ENCODE peak calls at places on chromosomes 11 and 22, in four cellular contexts. One of them, this sample, is unnamed.

GRCh38 chr11:78170874-78171549 is 17.4 kb downstream of the KCTD21 start:
- DNase-seq in K562: no peak
- DNase-seq in GM12891: no peak
- DNase-seq in GM12878: no peak
- DNase-seq in this sample: no peak

GRCh38 chr22:39282642-39283311 is 36.6 kb downstream of the RPL3 start:
- DNase-seq in K562: peak
- DNase-seq in GM12891: no peak
- DNase-seq in GM12878: no peak
- DNase-seq in this sample: no peak

GRCh38 chr11:116517584-116517983 is 255.2 kb downstream of the BUD13 start:
- DNase-seq in K562: no peak
- DNase-seq in GM12891: no peak
- DNase-seq in GM12878: no peak
- DNase-seq in this sample: no peak

GRCh38 chr22:49517211-49517610 is 310.5 kb downstream of the BRD1 start:
- DNase-seq in K562: no peak
- DNase-seq in GM12891: no peak
- DNase-seq in GM12878: no peak
- DNase-seq in this sample: no peak

GRCh38 chr11:9138133-9138453 is 46.7 kb upstream of the SCUBE2 start:
- DNase-seq in K562: no peak
- DNase-seq in GM12891: no peak
- DNase-seq in GM12878: no peak
- DNase-seq in this sample: no peak

GRCh38 chr11:129273322-129273721 is 81.2 kb upstream of the ARHGAP32 start:
- DNase-seq in K562: no peak
- DNase-seq in GM12891: no peak
- DNase-seq in GM12878: no peak
- DNase-seq in this sample: no peak

GRCh38 chr11:116879789-116880402 is 42.5 kb upstream of the APOA1 start:
- DNase-seq in K562: peak
- DNase-seq in GM12891: peak
- DNase-seq in GM12878: peak
- DNase-seq in this sample: peak

GRCh38 chr22:27097933-27098332 is 440.5 kb downstream of the MIAT start:
- DNase-seq in K562: no peak
- DNase-seq in GM12891: no peak
- DNase-seq in GM12878: no peak
- DNase-seq in this sample: no peak

GRCh38 chr22:50008151-50009040 is 4.2 kb downstream of the IL17REL start:
- DNase-seq in K562: no peak
- DNase-seq in GM12891: no peak
- DNase-seq in GM12878: no peak
- DNase-seq in this sample: no peak

DNA sequence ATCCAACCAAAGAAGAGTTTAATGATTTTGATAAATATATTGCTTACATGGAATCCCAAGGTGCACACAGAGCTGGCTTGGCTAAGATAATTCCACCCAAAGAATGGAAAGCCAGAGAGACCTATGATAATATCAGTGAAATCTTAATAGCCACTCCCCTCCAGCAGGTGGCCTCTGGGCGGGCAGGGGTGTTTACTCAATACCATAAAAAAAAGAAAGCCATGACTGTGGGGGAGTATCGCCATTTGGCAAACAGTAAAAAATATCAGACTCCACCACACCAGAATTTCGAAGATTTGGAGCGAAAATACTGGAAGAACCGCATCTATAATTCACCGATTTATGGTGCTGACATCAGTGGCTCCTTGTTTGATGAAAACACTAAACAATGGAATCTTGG is 23.9 kb downstream of the KDM4D start:
- DNase-seq in K562: peak
- DNase-seq in GM12891: no peak
- DNase-seq in GM12878: no peak
- DNase-seq in this sample: no peak
- TF ChIP-seq SPI1 in K562: no peak
- TF ChIP-seq SPI1 in GM12891: no peak
- TF ChIP-seq SPI1 in GM12878: no peak
- TF ChIP-seq SPI1 in this sample: no peak

GRCh38 chr11:125433454-125434121 is 62.5 kb downstream of the FEZ1 start:
- DNase-seq in K562: peak
- DNase-seq in GM12891: peak
- DNase-seq in GM12878: no peak
- DNase-seq in this sample: peak
- TF ChIP-seq SPI1 in K562: no peak
- TF ChIP-seq SPI1 in GM12891: no peak
- TF ChIP-seq SPI1 in GM12878: no peak
- TF ChIP-seq SPI1 in this sample: no peak

GRCh38 chr11:108984021-108984420 is 319.2 kb downstream of the DDX10 start:
- DNase-seq in K562: no peak
- DNase-seq in GM12891: no peak
- DNase-seq in GM12878: no peak
- DNase-seq in this sample: no peak

GRCh38 chr11:108983621-108984020 is 318.8 kb downstream of the DDX10 start:
- DNase-seq in K562: no peak
- DNase-seq in GM12891: no peak
- DNase-seq in GM12878: no peak
- DNase-seq in this sample: no peak

GRCh38 chr11:108985611-108986279 is 320.9 kb downstream of the DDX10 start:
- DNase-seq in K562: no peak
- DNase-seq in GM12891: no peak
- DNase-seq in GM12878: no peak
- DNase-seq in this sample: no peak

DNA sequence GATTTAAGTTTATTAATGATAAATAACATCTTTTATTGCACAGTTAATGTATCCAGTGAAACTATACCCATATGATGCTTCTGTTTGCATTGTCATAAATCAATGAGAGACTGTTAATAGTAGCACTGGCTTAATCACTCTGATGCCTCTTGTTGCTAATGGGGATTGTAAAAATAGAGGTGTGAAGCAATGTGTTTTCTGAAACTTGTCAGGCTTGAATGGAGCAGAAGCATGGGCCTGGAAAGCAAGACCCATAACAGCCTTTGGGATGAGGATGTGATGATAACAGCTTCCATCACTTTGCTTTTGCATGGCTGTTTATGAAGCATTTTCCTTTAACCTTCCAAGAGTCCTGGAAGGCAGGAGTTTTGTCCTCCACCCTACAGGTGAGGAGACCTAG is 319.7 kb downstream of the DDX10 start:
- DNase-seq in K562: no peak
- DNase-seq in GM12891: no peak
- DNase-seq in GM12878: no peak
- DNase-seq in this sample: no peak
- TF ChIP-seq SPI1 in K562: no peak
- TF ChIP-seq SPI1 in GM12891: no peak
- TF ChIP-seq SPI1 in GM12878: no peak
- TF ChIP-seq SPI1 in this sample: no peak

DNA sequence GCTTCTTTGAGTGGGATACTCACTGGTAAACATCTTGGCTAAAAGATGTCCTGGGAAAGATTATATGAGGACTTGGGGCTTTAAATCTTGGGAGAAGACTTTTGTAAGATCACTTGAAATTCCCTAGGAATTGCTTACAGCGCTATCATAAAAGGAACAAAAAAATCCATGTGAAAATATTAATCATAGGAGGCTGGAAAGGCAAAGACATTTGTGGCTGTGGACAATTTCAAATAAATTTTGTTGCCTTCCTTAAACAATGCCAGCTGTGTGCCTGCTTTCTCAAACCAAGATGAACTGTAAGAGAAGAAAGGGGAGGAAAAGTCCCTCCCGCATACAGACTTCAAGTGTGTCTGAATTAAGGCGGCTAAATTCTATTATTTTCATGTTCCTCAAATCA is 75.6 kb downstream of the SNX19 start:
- DNase-seq in K562: no peak
- DNase-seq in GM12891: no peak
- DNase-seq in GM12878: no peak
- DNase-seq in this sample: no peak
- TF ChIP-seq SPI1 in K562: no peak
- TF ChIP-seq SPI1 in GM12891: no peak
- TF ChIP-seq SPI1 in GM12878: no peak
- TF ChIP-seq SPI1 in this sample: no peak

DNA sequence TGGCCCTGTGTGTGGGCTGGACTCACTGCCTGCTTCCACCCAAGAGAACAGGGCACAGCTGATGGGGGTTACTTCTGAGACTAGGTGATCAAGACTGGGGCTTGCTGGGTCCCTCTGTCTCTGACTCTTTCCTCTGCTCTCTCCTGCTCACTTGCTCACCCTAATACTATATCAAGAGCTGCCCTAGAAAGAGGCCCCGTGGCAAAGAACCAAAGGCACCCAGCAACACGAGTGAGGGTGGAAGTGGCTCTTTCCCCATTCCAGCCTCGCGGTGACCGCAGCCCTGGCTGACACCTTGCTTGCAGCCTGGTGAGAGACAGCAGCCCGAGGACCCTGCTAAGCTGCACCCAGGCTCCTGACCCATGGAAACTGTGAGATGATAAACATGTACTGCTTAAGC is 20.7 kb upstream of the NFAM1 start:
- DNase-seq in K562: no peak
- DNase-seq in GM12891: no peak
- DNase-seq in GM12878: no peak
- DNase-seq in this sample: no peak
- TF ChIP-seq SPI1 in K562: no peak
- TF ChIP-seq SPI1 in GM12891: no peak
- TF ChIP-seq SPI1 in GM12878: no peak
- TF ChIP-seq SPI1 in this sample: no peak

GRCh38 chr11:34276465-34276864 is 81.3 kb downstream of the ABTB2 start:
- DNase-seq in K562: no peak
- DNase-seq in GM12891: no peak
- DNase-seq in GM12878: no peak
- DNase-seq in this sample: no peak

GRCh38 chr11:34275486-34275885 is 82.3 kb downstream of the ABTB2 start:
- DNase-seq in K562: no peak
- DNase-seq in GM12891: no peak
- DNase-seq in GM12878: no peak
- DNase-seq in this sample: no peak

GRCh38 chr11:34277166-34277565 is 80.6 kb downstream of the ABTB2 start:
- DNase-seq in K562: no peak
- DNase-seq in GM12891: no peak
- DNase-seq in GM12878: no peak
- DNase-seq in this sample: no peak

GRCh38 chr11:34271727-34272126 is 86.1 kb downstream of the ABTB2 start:
- DNase-seq in K562: no peak
- DNase-seq in GM12891: no peak
- DNase-seq in GM12878: no peak
- DNase-seq in this sample: no peak

GRCh38 chr11:34274712-34275398 is 83.0 kb downstream of the ABTB2 start:
- DNase-seq in K562: no peak
- DNase-seq in GM12891: no peak
- DNase-seq in GM12878: no peak
- DNase-seq in this sample: no peak
- TF ChIP-seq SPI1 in K562: no peak
- TF ChIP-seq SPI1 in GM12891: no peak
- TF ChIP-seq SPI1 in GM12878: no peak
- TF ChIP-seq SPI1 in this sample: no peak

GRCh38 chr22:48490513-48491411 is 1336.9 kb downstream of the BRD1 start:
- DNase-seq in K562: no peak
- DNase-seq in GM12891: no peak
- DNase-seq in GM12878: no peak
- DNase-seq in this sample: no peak
- TF ChIP-seq SPI1 in K562: no peak
- TF ChIP-seq SPI1 in GM12891: no peak
- TF ChIP-seq SPI1 in GM12878: no peak
- TF ChIP-seq SPI1 in this sample: no peak